ENCODE peak calls at places on chromosomes 7 and 10, in six cellular contexts. G, Z, B, I, N and S are unnamed samples.

GRCh38 chr10:12638103-12638502 is 288.8 kb downstream of the CAMK1D start:
- DNase-seq in B (peak), N (no peak), I (no peak), G (peak), Z (no peak), S (no peak)

GRCh38 chr10:11331706-11332105 is 279.7 kb downstream of the USP6NL start:
- DNase-seq in N (no peak), B (no peak), I (no peak), Z (no peak), G (peak), S (no peak)

GRCh38 chr10:35437829-35438228 is 101.5 kb downstream of the CCNY start:
- DNase-seq in G (no peak), Z (no peak), I (no peak), N (no peak), B (no peak), S (no peak)

GRCh38 chr7:139871276-139871675 is 42.2 kb downstream of the TBXAS1 start:
- DNase-seq in I (no peak), G (peak), B (no peak), Z (no peak), N (no peak), S (no peak)

GRCh38 chr7:98354511-98355249 is 46.2 kb downstream of the BAIAP2L1 start:
- DNase-seq in B (peak), I (no peak), G (peak), Z (no peak), N (no peak), S (no peak)

GRCh38 chr10:79413196-79413595 is 32.2 kb downstream of the ZCCHC24 start:
- DNase-seq in N (no peak), Z (peak), B (no peak), G (no peak), I (no peak), S (no peak)

GRCh38 chr10:25357269-25357668 is 182.5 kb downstream of the GPR158 start:
- DNase-seq in B (no peak), G (no peak), Z (no peak), I (no peak), N (no peak), S (no peak)

GRCh38 chr10:7408003-7408493 is 2.8 kb downstream of the SFMBT2 start:
- DNase-seq in N (peak), I (peak), B (peak), G (peak), Z (peak), S (peak)

GRCh38 chr10:17453377-17454091 is 861 bp downstream of the ST8SIA6 start:
- DNase-seq in B (peak), N (peak), G (peak), Z (no peak), I (peak), S (peak)

GRCh38 chr10:84306751-84307384 is 21.5 kb upstream of the CCSER2 start:
- DNase-seq in I (no peak), B (no peak), Z (no peak), G (no peak), N (no peak), S (no peak)

GRCh38 chr10:86976362-86977056 is 8.2 kb downstream of the ADIRF start:
- DNase-seq in G (no peak), N (no peak), I (no peak), B (no peak), Z (no peak), S (no peak)

GRCh38 chr7:131507592-131508331 is 48.7 kb downstream of the PODXL start:
- DNase-seq in N (peak), Z (peak), B (peak), I (peak), G (peak), S (peak)

GRCh38 chr7:48299580-48300169 is 128.4 kb downstream of the ABCA13 start:
- DNase-seq in G (peak), I (peak), N (peak), Z (no peak), B (peak), S (peak)

GRCh38 chr10:67520924-67521520 is 175.0 kb downstream of the CTNNA3 start:
- DNase-seq in B (peak), G (peak), N (peak), I (peak), Z (no peak), S (peak)

GRCh38 chr7:17617380-17617779 is 318.9 kb downstream of the AHR start:
- DNase-seq in N (no peak), Z (no peak), B (no peak), I (peak), G (no peak), S (no peak)

GRCh38 chr7:17620588-17620987 is 319.7 kb downstream of the SNX13 start:
- DNase-seq in I (no peak), N (no peak), G (no peak), Z (no peak), B (no peak), S (no peak)

GRCh38 chr7:17618652-17618974 is 320.2 kb downstream of the AHR start:
- DNase-seq in I (no peak), N (no peak), Z (no peak), B (peak), G (no peak), S (no peak)

GRCh38 chr7:17619194-17619818 is 320.9 kb downstream of the AHR start:
- DNase-seq in G (no peak), Z (no peak), B (no peak), N (no peak), I (no peak), S (no peak)

DNA sequence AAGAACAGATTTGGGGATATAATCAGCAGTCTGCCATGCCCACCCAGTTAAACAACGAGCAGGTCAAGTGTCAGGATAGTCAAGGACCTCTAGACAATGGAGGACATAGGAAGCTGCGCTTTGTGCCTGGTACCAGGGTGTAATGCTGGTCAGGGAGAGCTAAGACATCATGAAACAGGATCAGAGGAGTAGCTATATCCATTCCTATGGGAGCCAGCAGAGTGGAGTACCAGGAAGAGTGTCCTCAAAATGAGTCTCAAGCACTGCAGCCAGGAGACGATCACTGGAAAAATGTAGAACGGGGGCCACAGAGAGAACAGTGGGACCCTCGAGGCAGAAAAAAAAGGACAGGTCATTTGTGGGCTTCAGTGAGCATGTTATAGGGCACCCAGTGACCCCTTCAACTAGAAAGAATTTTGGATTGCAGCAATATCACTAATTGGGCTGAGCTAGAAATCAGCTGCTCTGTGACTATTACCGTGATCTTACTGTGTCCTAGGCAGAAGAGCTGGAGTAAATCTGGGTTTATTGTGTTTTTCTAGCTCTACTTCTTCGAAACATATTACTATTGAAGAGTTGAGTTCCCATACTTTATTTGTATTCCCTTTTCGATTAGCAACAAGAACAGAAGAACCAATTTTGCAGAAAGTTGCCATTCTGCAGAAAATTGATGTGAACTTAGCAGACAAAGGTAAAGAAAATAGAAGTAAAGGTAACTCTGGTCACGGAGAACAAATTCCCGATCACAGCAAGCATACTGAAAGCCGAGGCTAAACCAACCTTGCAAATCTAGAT is 319.6 kb downstream of the AHR start:
- DNase-seq in I (no peak), N (no peak), G (no peak), B (no peak), Z (no peak), S (no peak)
- H3K4me3 ChIP-seq in I (no peak), N (no peak), G (no peak), B (peak), Z (no peak), S (no peak)

GRCh38 chr10:5805260-5805659 is 8.0 kb downstream of the GDI2 start:
- DNase-seq in I (no peak), B (no peak), Z (no peak), G (no peak), N (no peak), S (no peak)

GRCh38 chr10:5806745-5807144 is 6.5 kb downstream of the GDI2 start:
- DNase-seq in I (no peak), G (no peak), B (no peak), Z (no peak), N (peak), S (no peak)

GRCh38 chr10:5805680-5806079 is 7.6 kb downstream of the GDI2 start:
- DNase-seq in Z (no peak), G (no peak), N (no peak), B (no peak), I (no peak), S (no peak)

GRCh38 chr10:5800782-5801181 is 12.5 kb downstream of the GDI2 start:
- DNase-seq in Z (no peak), I (no peak), N (no peak), B (no peak), G (no peak), S (no peak)
- TF ChIP-seq CTCF in Z (no peak), I (no peak), N (no peak), B (no peak), G (no peak), S (no peak)

GRCh38 chr7:104895851-104896236 is 118.2 kb upstream of the KMT2E start:
- DNase-seq in B (no peak), N (no peak), G (no peak), I (no peak), Z (no peak), S (peak)
- H3K4me3 ChIP-seq in B (no peak), N (no peak), G (no peak), I (no peak), Z (no peak), S (no peak)

GRCh38 chr7:50641442-50642405 is 76.5 kb upstream of the DDC start:
- DNase-seq in B (no peak), Z (peak), G (no peak), I (no peak), N (peak), S (peak)
- TF ChIP-seq CTCF in B (peak), Z (no peak), G (no peak), I (no peak), N (no peak), S (no peak)

GRCh38 chr7:149718730-149719049 is 54.7 kb downstream of the ZNF467 start:
- DNase-seq in B (no peak), Z (no peak), G (no peak), I (no peak), N (no peak), S (peak)

GRCh38 chr7:149719912-149720335 is 53.5 kb downstream of the ZNF467 start:
- DNase-seq in G (no peak), N (no peak), Z (no peak), B (no peak), I (no peak), S (peak)

GRCh38 chr7:149717481-149717880 is 55.9 kb downstream of the ZNF467 start:
- DNase-seq in N (no peak), B (no peak), I (no peak), Z (peak), G (no peak), S (peak)

GRCh38 chr7:149720372-149721083 is 52.9 kb downstream of the ZNF467 start:
- DNase-seq in G (no peak), I (no peak), B (peak), Z (peak), N (no peak), S (peak)

DNA sequence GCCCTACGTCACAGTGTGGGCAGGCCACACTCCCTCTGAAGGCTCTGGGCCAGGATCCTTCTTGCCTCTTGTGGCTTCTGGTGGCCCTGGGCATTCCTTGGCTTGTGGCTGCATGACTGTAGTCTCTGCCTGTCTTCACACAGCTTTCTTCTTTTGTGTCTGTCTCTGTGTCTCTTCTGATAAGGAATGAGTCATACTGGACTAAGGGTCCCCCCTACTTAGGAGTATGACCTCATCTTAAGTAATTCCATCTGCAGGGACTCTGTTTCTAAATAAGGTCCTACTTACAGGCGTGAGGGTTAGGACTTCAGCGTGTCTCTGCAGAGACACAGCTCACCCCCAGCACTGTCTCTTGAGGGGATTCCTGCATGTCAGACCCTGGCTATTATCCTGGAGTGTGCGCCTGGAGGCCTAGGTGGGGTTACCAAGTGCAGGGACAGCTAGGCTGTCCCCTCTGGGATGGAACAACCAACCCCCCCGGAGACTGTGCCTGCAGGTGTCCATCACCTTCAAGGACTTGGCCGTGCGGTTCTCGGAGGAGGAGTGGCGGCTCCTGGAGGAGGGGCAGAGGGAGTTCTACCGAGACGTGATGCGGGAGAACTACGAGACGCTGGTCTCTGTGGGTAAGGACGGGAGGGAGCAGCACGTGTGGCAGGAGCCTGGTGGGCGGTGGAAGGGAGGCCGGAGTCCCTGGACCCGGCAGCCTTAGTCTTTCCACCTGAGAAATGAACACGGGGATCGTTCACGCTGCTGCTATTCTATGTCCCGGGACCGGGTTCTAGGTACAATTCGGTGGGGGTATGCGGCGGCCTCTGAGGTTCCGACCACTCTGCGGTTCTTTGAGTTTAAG is 54.1 kb downstream of the ZNF467 start:
- DNase-seq in G (peak), Z (peak), N (no peak), B (no peak), I (no peak), S (peak)
- H3K4me3 ChIP-seq in G (no peak), Z (no peak), N (no peak), B (no peak), I (no peak), S (no peak)

GRCh38 chr7:15684834-15685233 is 1.6 kb downstream of the MEOX2 start:
- DNase-seq in Z (no peak), G (no peak), N (peak), I (peak), B (no peak), S (no peak)

GRCh38 chr7:15685358-15686181 is 913 bp downstream of the MEOX2 start:
- DNase-seq in Z (peak), G (peak), N (peak), I (peak), B (peak), S (peak)

GRCh38 chr7:15686209-15686956 is at the start of gene MEOX2:
- DNase-seq in G (peak), I (peak), B (peak), Z (peak), N (peak), S (peak)

GRCh38 chr7:15686957-15687644 is 618 bp upstream of the MEOX2 start:
- DNase-seq in G (no peak), I (peak), B (peak), N (no peak), Z (peak), S (no peak)

DNA sequence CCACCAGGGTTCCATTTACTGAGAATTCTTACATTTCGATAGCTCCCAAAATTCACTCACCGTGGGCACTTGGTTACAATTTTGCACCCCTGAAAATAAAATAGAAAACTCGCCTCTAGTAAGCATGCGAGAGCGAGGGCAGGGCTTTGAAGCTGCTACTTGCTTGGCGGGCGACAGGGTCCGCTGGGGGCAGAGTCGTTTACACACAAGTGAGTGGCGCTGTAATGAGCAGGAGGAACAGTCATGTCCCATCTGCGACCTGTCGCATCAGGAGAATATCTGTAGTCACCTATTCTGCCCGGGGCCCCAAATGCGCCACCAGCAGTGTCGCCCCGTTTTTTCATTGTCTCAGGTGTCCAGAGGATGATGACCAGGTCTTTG is 1.2 kb upstream of the MEOX2 start:
- DNase-seq in N (peak), G (no peak), B (no peak), I (peak), Z (no peak), S (peak)
- TF ChIP-seq CTCF in N (no peak), G (no peak), B (no peak), I (peak), Z (no peak), S (no peak)